ENCODE peak calls at places on chromosome 10, in nine cellular contexts. G is NCI-H774; T is omental fat pad; K is activated T-helper 1 cell treated with Interleukin-2 at 50 U/mL for 16 hours; S is naive thymus-derived CD8-positive, alpha-beta T cell; E is tibial artery; X is GM19239; B is adrenal gland; V is kidney tubule cell. F is an unnamed sample.

GRCh38 chr10:127855584-127855881 is 37.2 kb downstream of the CLRN3 start:
- DNase-seq in S (no peak), V (no peak), K (no peak), T (no peak), X (no peak), G (no peak), B (no peak), E (no peak), F (no peak)

GRCh38 chr10:121596668-121597503 is 1.4 kb downstream of the FGFR2 start:
- DNase-seq in X (no peak), T (no peak), V (peak; percentile 39), E (peak; percentile 36), S (no peak), K (no peak), G (no peak), B (peak; percentile 64), F (peak; percentile 38)

GRCh38 chr10:92822060-92822634 is 26.2 kb upstream of the EXOC6 start:
- DNase-seq in T (no peak), B (no peak), S (no peak), E (no peak), V (peak; percentile 54), G (no peak), K (no peak), X (no peak), F (peak; percentile 26)

GRCh38 chr10:59748834-59749233 is 4.4 kb downstream of the MRLN start:
- DNase-seq in K (no peak), T (no peak), S (no peak), V (peak; percentile 72), X (peak; percentile 9), G (no peak), E (no peak), B (peak; percentile 72), F (no peak)

GRCh38 chr10:62083868-62084267 is 182.4 kb downstream of the ARID5B start:
- DNase-seq in G (peak; percentile 53), X (no peak), E (peak; percentile 58), K (no peak), T (peak; percentile 51), B (peak; percentile 68), V (peak; percentile 44), S (no peak), F (no peak)

GRCh38 chr10:30386801-30387588 is 37.9 kb upstream of the MTPAP start:
- DNase-seq in G (no peak), V (peak; percentile 66), B (no peak), S (no peak), E (no peak), K (no peak), T (no peak), X (no peak), F (no peak)

GRCh38 chr10:71748671-71749191 is 24.6 kb downstream of the VSIR start:
- DNase-seq in K (peak; percentile 74), B (peak; percentile 85), S (peak; percentile 83), G (no peak), X (peak; percentile 59), V (no peak), E (peak; percentile 78), T (no peak), F (no peak)

GRCh38 chr10:8725343-8725742 is 670.9 kb downstream of the GATA3 start:
- DNase-seq in X (no peak), E (no peak), B (no peak), T (no peak), S (no peak), V (no peak), K (no peak), G (no peak), F (no peak)

GRCh38 chr10:129958686-129959543 is 5.2 kb downstream of the EBF3 start:
- DNase-seq in G (no peak), S (no peak), V (no peak), T (no peak), E (no peak), X (no peak), K (no peak), B (no peak), F (no peak)

GRCh38 chr10:1149793-1150637 is 93.8 kb downstream of the WDR37 start:
- DNase-seq in E (no peak), V (no peak), X (no peak), B (peak; percentile 70), G (no peak), S (no peak), K (no peak), T (no peak), F (no peak)